ENCODE peak calls at places on chromosomes 11 and 22, in nine cellular contexts. One of them, this sample, is unnamed.

GRCh38 chr11:11395126-11395525 is 42.1 kb upstream of the CSNK2A3 start:
- DNase-seq in putamen: no peak
- DNase-seq in glutamatergic neuron: no peak
- DNase-seq in activated CD8-positive, alpha-beta memory T cell treated with anti-CD3 and anti-CD28 coated beads for 4 hours: no peak
- DNase-seq in activated T-cell treated with anti-CD3 and anti-CD28 coated beads, Interleukin-2, amount 50 U/mL, for 72 hours: no peak
- DNase-seq in stimulated activated CD4-positive, alpha-beta T cell treated with anti-CD3 and anti-CD28 coated beads, TNF-alpha, amount 100 ng/mL, for 4 hours: no peak
- DNase-seq in central memory CD8-positive, alpha-beta T cell: no peak
- DNase-seq in stimulated activated naive B cell treated with anti-CD40 and anti-IgM and Interleukin-4, amounts not matched to agents 10 μg/mL and 1 μg/mL and 100 μg/mL, for 72 hours: no peak
- DNase-seq in EL: no peak
- DNase-seq in this sample: no peak

GRCh38 chr11:88338223-88338661 is 706 bp upstream of the CTSC start:
- DNase-seq in EL: peak
- DNase-seq in stimulated activated naive B cell treated with anti-CD40 and anti-IgM and Interleukin-4, amounts not matched to agents 10 μg/mL and 1 μg/mL and 100 μg/mL, for 72 hours: peak
- DNase-seq in glutamatergic neuron: no peak
- DNase-seq in putamen: peak
- DNase-seq in stimulated activated CD4-positive, alpha-beta T cell treated with anti-CD3 and anti-CD28 coated beads, TNF-alpha, amount 100 ng/mL, for 4 hours: peak
- DNase-seq in activated CD8-positive, alpha-beta memory T cell treated with anti-CD3 and anti-CD28 coated beads for 4 hours: peak
- DNase-seq in central memory CD8-positive, alpha-beta T cell: peak
- DNase-seq in activated T-cell treated with anti-CD3 and anti-CD28 coated beads, Interleukin-2, amount 50 U/mL, for 72 hours: peak
- DNase-seq in this sample: peak

GRCh38 chr11:71452354-71453020 is 516 bp upstream of the NADSYN1 start:
- DNase-seq in stimulated activated CD4-positive, alpha-beta T cell treated with anti-CD3 and anti-CD28 coated beads, TNF-alpha, amount 100 ng/mL, for 4 hours: no peak
- DNase-seq in activated CD8-positive, alpha-beta memory T cell treated with anti-CD3 and anti-CD28 coated beads for 4 hours: peak
- DNase-seq in activated T-cell treated with anti-CD3 and anti-CD28 coated beads, Interleukin-2, amount 50 U/mL, for 72 hours: peak
- DNase-seq in putamen: peak
- DNase-seq in central memory CD8-positive, alpha-beta T cell: peak
- DNase-seq in stimulated activated naive B cell treated with anti-CD40 and anti-IgM and Interleukin-4, amounts not matched to agents 10 μg/mL and 1 μg/mL and 100 μg/mL, for 72 hours: peak
- DNase-seq in glutamatergic neuron: peak
- DNase-seq in EL: no peak
- DNase-seq in this sample: peak

GRCh38 chr11:47587039-47587675 is 679 bp downstream of the FAM180B start:
- DNase-seq in stimulated activated CD4-positive, alpha-beta T cell treated with anti-CD3 and anti-CD28 coated beads, TNF-alpha, amount 100 ng/mL, for 4 hours: no peak
- DNase-seq in stimulated activated naive B cell treated with anti-CD40 and anti-IgM and Interleukin-4, amounts not matched to agents 10 μg/mL and 1 μg/mL and 100 μg/mL, for 72 hours: no peak
- DNase-seq in putamen: no peak
- DNase-seq in EL: no peak
- DNase-seq in activated CD8-positive, alpha-beta memory T cell treated with anti-CD3 and anti-CD28 coated beads for 4 hours: no peak
- DNase-seq in central memory CD8-positive, alpha-beta T cell: no peak
- DNase-seq in activated T-cell treated with anti-CD3 and anti-CD28 coated beads, Interleukin-2, amount 50 U/mL, for 72 hours: no peak
- DNase-seq in glutamatergic neuron: no peak
- DNase-seq in this sample: no peak

GRCh38 chr11:134636071-134636470 is 224.0 kb upstream of the B3GAT1 start:
- DNase-seq in activated CD8-positive, alpha-beta memory T cell treated with anti-CD3 and anti-CD28 coated beads for 4 hours: no peak
- DNase-seq in central memory CD8-positive, alpha-beta T cell: no peak
- DNase-seq in EL: no peak
- DNase-seq in activated T-cell treated with anti-CD3 and anti-CD28 coated beads, Interleukin-2, amount 50 U/mL, for 72 hours: no peak
- DNase-seq in stimulated activated CD4-positive, alpha-beta T cell treated with anti-CD3 and anti-CD28 coated beads, TNF-alpha, amount 100 ng/mL, for 4 hours: no peak
- DNase-seq in putamen: no peak
- DNase-seq in glutamatergic neuron: no peak
- DNase-seq in stimulated activated naive B cell treated with anti-CD40 and anti-IgM and Interleukin-4, amounts not matched to agents 10 μg/mL and 1 μg/mL and 100 μg/mL, for 72 hours: no peak
- DNase-seq in this sample: no peak

GRCh38 chr11:64099436-64099835 is 63.7 kb downstream of the FLRT1 start:
- DNase-seq in glutamatergic neuron: no peak
- DNase-seq in central memory CD8-positive, alpha-beta T cell: no peak
- DNase-seq in activated CD8-positive, alpha-beta memory T cell treated with anti-CD3 and anti-CD28 coated beads for 4 hours: no peak
- DNase-seq in stimulated activated CD4-positive, alpha-beta T cell treated with anti-CD3 and anti-CD28 coated beads, TNF-alpha, amount 100 ng/mL, for 4 hours: no peak
- DNase-seq in putamen: no peak
- DNase-seq in activated T-cell treated with anti-CD3 and anti-CD28 coated beads, Interleukin-2, amount 50 U/mL, for 72 hours: no peak
- DNase-seq in EL: no peak
- DNase-seq in stimulated activated naive B cell treated with anti-CD40 and anti-IgM and Interleukin-4, amounts not matched to agents 10 μg/mL and 1 μg/mL and 100 μg/mL, for 72 hours: no peak
- DNase-seq in this sample: no peak

GRCh38 chr11:67117667-67118058 is 1.4 kb upstream of the KDM2A start:
- DNase-seq in stimulated activated naive B cell treated with anti-CD40 and anti-IgM and Interleukin-4, amounts not matched to agents 10 μg/mL and 1 μg/mL and 100 μg/mL, for 72 hours: no peak
- DNase-seq in activated CD8-positive, alpha-beta memory T cell treated with anti-CD3 and anti-CD28 coated beads for 4 hours: no peak
- DNase-seq in activated T-cell treated with anti-CD3 and anti-CD28 coated beads, Interleukin-2, amount 50 U/mL, for 72 hours: peak
- DNase-seq in EL: peak
- DNase-seq in putamen: no peak
- DNase-seq in central memory CD8-positive, alpha-beta T cell: peak
- DNase-seq in stimulated activated CD4-positive, alpha-beta T cell treated with anti-CD3 and anti-CD28 coated beads, TNF-alpha, amount 100 ng/mL, for 4 hours: peak
- DNase-seq in glutamatergic neuron: peak
- DNase-seq in this sample: peak

GRCh38 chr22:47434336-47435203 is 672.1 kb downstream of the TBC1D22A start:
- DNase-seq in stimulated activated CD4-positive, alpha-beta T cell treated with anti-CD3 and anti-CD28 coated beads, TNF-alpha, amount 100 ng/mL, for 4 hours: no peak
- DNase-seq in activated T-cell treated with anti-CD3 and anti-CD28 coated beads, Interleukin-2, amount 50 U/mL, for 72 hours: no peak
- DNase-seq in activated CD8-positive, alpha-beta memory T cell treated with anti-CD3 and anti-CD28 coated beads for 4 hours: no peak
- DNase-seq in central memory CD8-positive, alpha-beta T cell: no peak
- DNase-seq in putamen: no peak
- DNase-seq in EL: no peak
- DNase-seq in stimulated activated naive B cell treated with anti-CD40 and anti-IgM and Interleukin-4, amounts not matched to agents 10 μg/mL and 1 μg/mL and 100 μg/mL, for 72 hours: no peak
- DNase-seq in glutamatergic neuron: no peak
- DNase-seq in this sample: no peak

GRCh38 chr22:44917372-44918165 is 92.2 kb downstream of the PHF21B start:
- DNase-seq in EL: no peak
- DNase-seq in stimulated activated CD4-positive, alpha-beta T cell treated with anti-CD3 and anti-CD28 coated beads, TNF-alpha, amount 100 ng/mL, for 4 hours: no peak
- DNase-seq in glutamatergic neuron: no peak
- DNase-seq in putamen: no peak
- DNase-seq in activated CD8-positive, alpha-beta memory T cell treated with anti-CD3 and anti-CD28 coated beads for 4 hours: no peak
- DNase-seq in activated T-cell treated with anti-CD3 and anti-CD28 coated beads, Interleukin-2, amount 50 U/mL, for 72 hours: no peak
- DNase-seq in stimulated activated naive B cell treated with anti-CD40 and anti-IgM and Interleukin-4, amounts not matched to agents 10 μg/mL and 1 μg/mL and 100 μg/mL, for 72 hours: no peak
- DNase-seq in central memory CD8-positive, alpha-beta T cell: no peak
- DNase-seq in this sample: no peak

GRCh38 chr22:37559521-37559900 is 769 bp upstream of the CDC42EP1 start:
- DNase-seq in central memory CD8-positive, alpha-beta T cell: no peak
- DNase-seq in putamen: no peak
- DNase-seq in stimulated activated CD4-positive, alpha-beta T cell treated with anti-CD3 and anti-CD28 coated beads, TNF-alpha, amount 100 ng/mL, for 4 hours: no peak
- DNase-seq in stimulated activated naive B cell treated with anti-CD40 and anti-IgM and Interleukin-4, amounts not matched to agents 10 μg/mL and 1 μg/mL and 100 μg/mL, for 72 hours: no peak
- DNase-seq in EL: no peak
- DNase-seq in glutamatergic neuron: no peak
- DNase-seq in activated T-cell treated with anti-CD3 and anti-CD28 coated beads, Interleukin-2, amount 50 U/mL, for 72 hours: no peak
- DNase-seq in activated CD8-positive, alpha-beta memory T cell treated with anti-CD3 and anti-CD28 coated beads for 4 hours: no peak
- DNase-seq in this sample: no peak

GRCh38 chr11:74465291-74465708 is 2.0 kb downstream of the KCNE3 start:
- DNase-seq in activated CD8-positive, alpha-beta memory T cell treated with anti-CD3 and anti-CD28 coated beads for 4 hours: no peak
- DNase-seq in EL: no peak
- DNase-seq in glutamatergic neuron: no peak
- DNase-seq in central memory CD8-positive, alpha-beta T cell: no peak
- DNase-seq in stimulated activated naive B cell treated with anti-CD40 and anti-IgM and Interleukin-4, amounts not matched to agents 10 μg/mL and 1 μg/mL and 100 μg/mL, for 72 hours: no peak
- DNase-seq in activated T-cell treated with anti-CD3 and anti-CD28 coated beads, Interleukin-2, amount 50 U/mL, for 72 hours: no peak
- DNase-seq in putamen: no peak
- DNase-seq in stimulated activated CD4-positive, alpha-beta T cell treated with anti-CD3 and anti-CD28 coated beads, TNF-alpha, amount 100 ng/mL, for 4 hours: no peak
- DNase-seq in this sample: no peak

GRCh38 chr11:60131943-60132342 is 43.5 kb downstream of the MS4A2 start:
- DNase-seq in central memory CD8-positive, alpha-beta T cell: no peak
- DNase-seq in glutamatergic neuron: no peak
- DNase-seq in stimulated activated naive B cell treated with anti-CD40 and anti-IgM and Interleukin-4, amounts not matched to agents 10 μg/mL and 1 μg/mL and 100 μg/mL, for 72 hours: no peak
- DNase-seq in stimulated activated CD4-positive, alpha-beta T cell treated with anti-CD3 and anti-CD28 coated beads, TNF-alpha, amount 100 ng/mL, for 4 hours: no peak
- DNase-seq in putamen: no peak
- DNase-seq in EL: no peak
- DNase-seq in activated CD8-positive, alpha-beta memory T cell treated with anti-CD3 and anti-CD28 coated beads for 4 hours: no peak
- DNase-seq in activated T-cell treated with anti-CD3 and anti-CD28 coated beads, Interleukin-2, amount 50 U/mL, for 72 hours: no peak
- DNase-seq in this sample: no peak

GRCh38 chr11:118232659-118233058 is 7.8 kb upstream of the JAML start:
- DNase-seq in EL: no peak
- DNase-seq in stimulated activated CD4-positive, alpha-beta T cell treated with anti-CD3 and anti-CD28 coated beads, TNF-alpha, amount 100 ng/mL, for 4 hours: no peak
- DNase-seq in stimulated activated naive B cell treated with anti-CD40 and anti-IgM and Interleukin-4, amounts not matched to agents 10 μg/mL and 1 μg/mL and 100 μg/mL, for 72 hours: no peak
- DNase-seq in activated CD8-positive, alpha-beta memory T cell treated with anti-CD3 and anti-CD28 coated beads for 4 hours: no peak
- DNase-seq in activated T-cell treated with anti-CD3 and anti-CD28 coated beads, Interleukin-2, amount 50 U/mL, for 72 hours: peak
- DNase-seq in central memory CD8-positive, alpha-beta T cell: no peak
- DNase-seq in putamen: no peak
- DNase-seq in glutamatergic neuron: no peak
- DNase-seq in this sample: no peak

GRCh38 chr11:75606099-75606498 is 44.0 kb downstream of the SERPINH1 start:
- DNase-seq in EL: no peak
- DNase-seq in stimulated activated naive B cell treated with anti-CD40 and anti-IgM and Interleukin-4, amounts not matched to agents 10 μg/mL and 1 μg/mL and 100 μg/mL, for 72 hours: no peak
- DNase-seq in putamen: no peak
- DNase-seq in activated CD8-positive, alpha-beta memory T cell treated with anti-CD3 and anti-CD28 coated beads for 4 hours: no peak
- DNase-seq in glutamatergic neuron: no peak
- DNase-seq in activated T-cell treated with anti-CD3 and anti-CD28 coated beads, Interleukin-2, amount 50 U/mL, for 72 hours: no peak
- DNase-seq in stimulated activated CD4-positive, alpha-beta T cell treated with anti-CD3 and anti-CD28 coated beads, TNF-alpha, amount 100 ng/mL, for 4 hours: no peak
- DNase-seq in central memory CD8-positive, alpha-beta T cell: no peak
- DNase-seq in this sample: no peak

GRCh38 chr11:10322401-10322800 is 17.5 kb downstream of the ADM start:
- DNase-seq in glutamatergic neuron: no peak
- DNase-seq in central memory CD8-positive, alpha-beta T cell: no peak
- DNase-seq in stimulated activated naive B cell treated with anti-CD40 and anti-IgM and Interleukin-4, amounts not matched to agents 10 μg/mL and 1 μg/mL and 100 μg/mL, for 72 hours: no peak
- DNase-seq in activated T-cell treated with anti-CD3 and anti-CD28 coated beads, Interleukin-2, amount 50 U/mL, for 72 hours: no peak
- DNase-seq in stimulated activated CD4-positive, alpha-beta T cell treated with anti-CD3 and anti-CD28 coated beads, TNF-alpha, amount 100 ng/mL, for 4 hours: no peak
- DNase-seq in EL: no peak
- DNase-seq in putamen: no peak
- DNase-seq in activated CD8-positive, alpha-beta memory T cell treated with anti-CD3 and anti-CD28 coated beads for 4 hours: no peak
- DNase-seq in this sample: no peak

GRCh38 chr22:31206896-31207687 is 5.0 kb upstream of the LIMK2 start:
- DNase-seq in putamen: peak
- DNase-seq in glutamatergic neuron: no peak
- DNase-seq in activated T-cell treated with anti-CD3 and anti-CD28 coated beads, Interleukin-2, amount 50 U/mL, for 72 hours: peak
- DNase-seq in EL: no peak
- DNase-seq in activated CD8-positive, alpha-beta memory T cell treated with anti-CD3 and anti-CD28 coated beads for 4 hours: no peak
- DNase-seq in central memory CD8-positive, alpha-beta T cell: no peak
- DNase-seq in stimulated activated naive B cell treated with anti-CD40 and anti-IgM and Interleukin-4, amounts not matched to agents 10 μg/mL and 1 μg/mL and 100 μg/mL, for 72 hours: no peak
- DNase-seq in stimulated activated CD4-positive, alpha-beta T cell treated with anti-CD3 and anti-CD28 coated beads, TNF-alpha, amount 100 ng/mL, for 4 hours: no peak
- DNase-seq in this sample: no peak

GRCh38 chr11:77299528-77299993 is 1.9 kb downstream of the GDPD4 start:
- DNase-seq in activated CD8-positive, alpha-beta memory T cell treated with anti-CD3 and anti-CD28 coated beads for 4 hours: no peak
- DNase-seq in glutamatergic neuron: no peak
- DNase-seq in EL: peak
- DNase-seq in stimulated activated naive B cell treated with anti-CD40 and anti-IgM and Interleukin-4, amounts not matched to agents 10 μg/mL and 1 μg/mL and 100 μg/mL, for 72 hours: no peak
- DNase-seq in stimulated activated CD4-positive, alpha-beta T cell treated with anti-CD3 and anti-CD28 coated beads, TNF-alpha, amount 100 ng/mL, for 4 hours: no peak
- DNase-seq in putamen: no peak
- DNase-seq in activated T-cell treated with anti-CD3 and anti-CD28 coated beads, Interleukin-2, amount 50 U/mL, for 72 hours: no peak
- DNase-seq in central memory CD8-positive, alpha-beta T cell: no peak
- DNase-seq in this sample: no peak

GRCh38 chr11:3056296-3057068 is 741 bp downstream of the CARS1 start:
- DNase-seq in putamen: no peak
- DNase-seq in stimulated activated naive B cell treated with anti-CD40 and anti-IgM and Interleukin-4, amounts not matched to agents 10 μg/mL and 1 μg/mL and 100 μg/mL, for 72 hours: peak
- DNase-seq in stimulated activated CD4-positive, alpha-beta T cell treated with anti-CD3 and anti-CD28 coated beads, TNF-alpha, amount 100 ng/mL, for 4 hours: no peak
- DNase-seq in activated T-cell treated with anti-CD3 and anti-CD28 coated beads, Interleukin-2, amount 50 U/mL, for 72 hours: peak
- DNase-seq in central memory CD8-positive, alpha-beta T cell: no peak
- DNase-seq in activated CD8-positive, alpha-beta memory T cell treated with anti-CD3 and anti-CD28 coated beads for 4 hours: peak
- DNase-seq in EL: no peak
- DNase-seq in glutamatergic neuron: no peak
- DNase-seq in this sample: no peak

GRCh38 chr11:64687641-64688533 is 35.1 kb downstream of the NRXN2 start:
- DNase-seq in activated CD8-positive, alpha-beta memory T cell treated with anti-CD3 and anti-CD28 coated beads for 4 hours: no peak
- DNase-seq in stimulated activated naive B cell treated with anti-CD40 and anti-IgM and Interleukin-4, amounts not matched to agents 10 μg/mL and 1 μg/mL and 100 μg/mL, for 72 hours: no peak
- DNase-seq in putamen: peak
- DNase-seq in EL: no peak
- DNase-seq in activated T-cell treated with anti-CD3 and anti-CD28 coated beads, Interleukin-2, amount 50 U/mL, for 72 hours: no peak
- DNase-seq in central memory CD8-positive, alpha-beta T cell: no peak
- DNase-seq in glutamatergic neuron: no peak
- DNase-seq in stimulated activated CD4-positive, alpha-beta T cell treated with anti-CD3 and anti-CD28 coated beads, TNF-alpha, amount 100 ng/mL, for 4 hours: no peak
- DNase-seq in this sample: no peak

GRCh38 chr11:94525933-94526332 is 13.7 kb downstream of the C11orf97 start:
- DNase-seq in activated T-cell treated with anti-CD3 and anti-CD28 coated beads, Interleukin-2, amount 50 U/mL, for 72 hours: no peak
- DNase-seq in central memory CD8-positive, alpha-beta T cell: no peak
- DNase-seq in EL: peak
- DNase-seq in stimulated activated CD4-positive, alpha-beta T cell treated with anti-CD3 and anti-CD28 coated beads, TNF-alpha, amount 100 ng/mL, for 4 hours: no peak
- DNase-seq in glutamatergic neuron: no peak
- DNase-seq in putamen: no peak
- DNase-seq in activated CD8-positive, alpha-beta memory T cell treated with anti-CD3 and anti-CD28 coated beads for 4 hours: no peak
- DNase-seq in stimulated activated naive B cell treated with anti-CD40 and anti-IgM and Interleukin-4, amounts not matched to agents 10 μg/mL and 1 μg/mL and 100 μg/mL, for 72 hours: no peak
- DNase-seq in this sample: no peak

GRCh38 chr22:22598144-22598543 is 39.1 kb upstream of the PRAME start:
- DNase-seq in activated CD8-positive, alpha-beta memory T cell treated with anti-CD3 and anti-CD28 coated beads for 4 hours: no peak
- DNase-seq in stimulated activated naive B cell treated with anti-CD40 and anti-IgM and Interleukin-4, amounts not matched to agents 10 μg/mL and 1 μg/mL and 100 μg/mL, for 72 hours: no peak
- DNase-seq in activated T-cell treated with anti-CD3 and anti-CD28 coated beads, Interleukin-2, amount 50 U/mL, for 72 hours: no peak
- DNase-seq in EL: no peak
- DNase-seq in glutamatergic neuron: no peak
- DNase-seq in stimulated activated CD4-positive, alpha-beta T cell treated with anti-CD3 and anti-CD28 coated beads, TNF-alpha, amount 100 ng/mL, for 4 hours: no peak
- DNase-seq in putamen: no peak
- DNase-seq in central memory CD8-positive, alpha-beta T cell: no peak
- DNase-seq in this sample: no peak

GRCh38 chr11:125454047-125454446 is 42.0 kb downstream of the FEZ1 start:
- DNase-seq in activated T-cell treated with anti-CD3 and anti-CD28 coated beads, Interleukin-2, amount 50 U/mL, for 72 hours: no peak
- DNase-seq in activated CD8-positive, alpha-beta memory T cell treated with anti-CD3 and anti-CD28 coated beads for 4 hours: no peak
- DNase-seq in stimulated activated naive B cell treated with anti-CD40 and anti-IgM and Interleukin-4, amounts not matched to agents 10 μg/mL and 1 μg/mL and 100 μg/mL, for 72 hours: no peak
- DNase-seq in central memory CD8-positive, alpha-beta T cell: no peak
- DNase-seq in EL: no peak
- DNase-seq in putamen: no peak
- DNase-seq in stimulated activated CD4-positive, alpha-beta T cell treated with anti-CD3 and anti-CD28 coated beads, TNF-alpha, amount 100 ng/mL, for 4 hours: no peak
- DNase-seq in glutamatergic neuron: no peak
- DNase-seq in this sample: no peak

GRCh38 chr11:74018331-74019005 is 9.6 kb upstream of the UCP3 start:
- DNase-seq in EL: peak
- DNase-seq in stimulated activated CD4-positive, alpha-beta T cell treated with anti-CD3 and anti-CD28 coated beads, TNF-alpha, amount 100 ng/mL, for 4 hours: no peak
- DNase-seq in activated CD8-positive, alpha-beta memory T cell treated with anti-CD3 and anti-CD28 coated beads for 4 hours: no peak
- DNase-seq in glutamatergic neuron: no peak
- DNase-seq in stimulated activated naive B cell treated with anti-CD40 and anti-IgM and Interleukin-4, amounts not matched to agents 10 μg/mL and 1 μg/mL and 100 μg/mL, for 72 hours: no peak
- DNase-seq in putamen: peak
- DNase-seq in activated T-cell treated with anti-CD3 and anti-CD28 coated beads, Interleukin-2, amount 50 U/mL, for 72 hours: no peak
- DNase-seq in central memory CD8-positive, alpha-beta T cell: no peak
- DNase-seq in this sample: no peak

GRCh38 chr11:44916316-44916715 is 34.4 kb downstream of the TP53I11 start:
- DNase-seq in EL: no peak
- DNase-seq in activated CD8-positive, alpha-beta memory T cell treated with anti-CD3 and anti-CD28 coated beads for 4 hours: no peak
- DNase-seq in stimulated activated naive B cell treated with anti-CD40 and anti-IgM and Interleukin-4, amounts not matched to agents 10 μg/mL and 1 μg/mL and 100 μg/mL, for 72 hours: no peak
- DNase-seq in central memory CD8-positive, alpha-beta T cell: no peak
- DNase-seq in activated T-cell treated with anti-CD3 and anti-CD28 coated beads, Interleukin-2, amount 50 U/mL, for 72 hours: no peak
- DNase-seq in glutamatergic neuron: no peak
- DNase-seq in putamen: no peak
- DNase-seq in stimulated activated CD4-positive, alpha-beta T cell treated with anti-CD3 and anti-CD28 coated beads, TNF-alpha, amount 100 ng/mL, for 4 hours: no peak
- DNase-seq in this sample: no peak

GRCh38 chr22:36757608-36758220 is 18.2 kb downstream of the IFT27 start:
- DNase-seq in stimulated activated naive B cell treated with anti-CD40 and anti-IgM and Interleukin-4, amounts not matched to agents 10 μg/mL and 1 μg/mL and 100 μg/mL, for 72 hours: peak
- DNase-seq in EL: peak
- DNase-seq in activated T-cell treated with anti-CD3 and anti-CD28 coated beads, Interleukin-2, amount 50 U/mL, for 72 hours: peak
- DNase-seq in putamen: peak
- DNase-seq in central memory CD8-positive, alpha-beta T cell: peak
- DNase-seq in activated CD8-positive, alpha-beta memory T cell treated with anti-CD3 and anti-CD28 coated beads for 4 hours: peak
- DNase-seq in stimulated activated CD4-positive, alpha-beta T cell treated with anti-CD3 and anti-CD28 coated beads, TNF-alpha, amount 100 ng/mL, for 4 hours: peak
- DNase-seq in glutamatergic neuron: peak
- DNase-seq in this sample: peak

GRCh38 chr11:119480375-119481020 is 57.5 kb upstream of the THY1 start:
- DNase-seq in putamen: no peak
- DNase-seq in central memory CD8-positive, alpha-beta T cell: no peak
- DNase-seq in stimulated activated CD4-positive, alpha-beta T cell treated with anti-CD3 and anti-CD28 coated beads, TNF-alpha, amount 100 ng/mL, for 4 hours: no peak
- DNase-seq in activated CD8-positive, alpha-beta memory T cell treated with anti-CD3 and anti-CD28 coated beads for 4 hours: no peak
- DNase-seq in activated T-cell treated with anti-CD3 and anti-CD28 coated beads, Interleukin-2, amount 50 U/mL, for 72 hours: no peak
- DNase-seq in glutamatergic neuron: no peak
- DNase-seq in EL: no peak
- DNase-seq in stimulated activated naive B cell treated with anti-CD40 and anti-IgM and Interleukin-4, amounts not matched to agents 10 μg/mL and 1 μg/mL and 100 μg/mL, for 72 hours: no peak
- DNase-seq in this sample: no peak

GRCh38 chr11:11461473-11461872 is 108.4 kb upstream of the CSNK2A3 start:
- DNase-seq in EL: no peak
- DNase-seq in activated CD8-positive, alpha-beta memory T cell treated with anti-CD3 and anti-CD28 coated beads for 4 hours: no peak
- DNase-seq in putamen: no peak
- DNase-seq in activated T-cell treated with anti-CD3 and anti-CD28 coated beads, Interleukin-2, amount 50 U/mL, for 72 hours: no peak
- DNase-seq in central memory CD8-positive, alpha-beta T cell: no peak
- DNase-seq in stimulated activated naive B cell treated with anti-CD40 and anti-IgM and Interleukin-4, amounts not matched to agents 10 μg/mL and 1 μg/mL and 100 μg/mL, for 72 hours: no peak
- DNase-seq in glutamatergic neuron: no peak
- DNase-seq in stimulated activated CD4-positive, alpha-beta T cell treated with anti-CD3 and anti-CD28 coated beads, TNF-alpha, amount 100 ng/mL, for 4 hours: no peak
- DNase-seq in this sample: no peak

GRCh38 chr11:75894036-75894585 is 79.1 kb downstream of the UVRAG start:
- DNase-seq in glutamatergic neuron: no peak
- DNase-seq in stimulated activated CD4-positive, alpha-beta T cell treated with anti-CD3 and anti-CD28 coated beads, TNF-alpha, amount 100 ng/mL, for 4 hours: no peak
- DNase-seq in central memory CD8-positive, alpha-beta T cell: no peak
- DNase-seq in EL: no peak
- DNase-seq in putamen: no peak
- DNase-seq in activated CD8-positive, alpha-beta memory T cell treated with anti-CD3 and anti-CD28 coated beads for 4 hours: no peak
- DNase-seq in stimulated activated naive B cell treated with anti-CD40 and anti-IgM and Interleukin-4, amounts not matched to agents 10 μg/mL and 1 μg/mL and 100 μg/mL, for 72 hours: no peak
- DNase-seq in activated T-cell treated with anti-CD3 and anti-CD28 coated beads, Interleukin-2, amount 50 U/mL, for 72 hours: peak
- DNase-seq in this sample: no peak

GRCh38 chr11:107898270-107898669 is 30.0 kb upstream of the RAB39A start:
- DNase-seq in glutamatergic neuron: no peak
- DNase-seq in putamen: no peak
- DNase-seq in activated T-cell treated with anti-CD3 and anti-CD28 coated beads, Interleukin-2, amount 50 U/mL, for 72 hours: no peak
- DNase-seq in activated CD8-positive, alpha-beta memory T cell treated with anti-CD3 and anti-CD28 coated beads for 4 hours: no peak
- DNase-seq in stimulated activated naive B cell treated with anti-CD40 and anti-IgM and Interleukin-4, amounts not matched to agents 10 μg/mL and 1 μg/mL and 100 μg/mL, for 72 hours: no peak
- DNase-seq in stimulated activated CD4-positive, alpha-beta T cell treated with anti-CD3 and anti-CD28 coated beads, TNF-alpha, amount 100 ng/mL, for 4 hours: no peak
- DNase-seq in EL: peak
- DNase-seq in central memory CD8-positive, alpha-beta T cell: no peak
- DNase-seq in this sample: no peak

GRCh38 chr11:33268945-33269567 is 11.9 kb downstream of the HIPK3 start:
- DNase-seq in EL: peak
- DNase-seq in central memory CD8-positive, alpha-beta T cell: no peak
- DNase-seq in putamen: no peak
- DNase-seq in stimulated activated naive B cell treated with anti-CD40 and anti-IgM and Interleukin-4, amounts not matched to agents 10 μg/mL and 1 μg/mL and 100 μg/mL, for 72 hours: no peak
- DNase-seq in glutamatergic neuron: no peak
- DNase-seq in stimulated activated CD4-positive, alpha-beta T cell treated with anti-CD3 and anti-CD28 coated beads, TNF-alpha, amount 100 ng/mL, for 4 hours: no peak
- DNase-seq in activated T-cell treated with anti-CD3 and anti-CD28 coated beads, Interleukin-2, amount 50 U/mL, for 72 hours: no peak
- DNase-seq in activated CD8-positive, alpha-beta memory T cell treated with anti-CD3 and anti-CD28 coated beads for 4 hours: no peak
- DNase-seq in this sample: no peak

GRCh38 chr11:109514313-109515018 is 92.5 kb downstream of the C11orf87 start:
- DNase-seq in central memory CD8-positive, alpha-beta T cell: no peak
- DNase-seq in stimulated activated naive B cell treated with anti-CD40 and anti-IgM and Interleukin-4, amounts not matched to agents 10 μg/mL and 1 μg/mL and 100 μg/mL, for 72 hours: no peak
- DNase-seq in activated CD8-positive, alpha-beta memory T cell treated with anti-CD3 and anti-CD28 coated beads for 4 hours: no peak
- DNase-seq in EL: no peak
- DNase-seq in stimulated activated CD4-positive, alpha-beta T cell treated with anti-CD3 and anti-CD28 coated beads, TNF-alpha, amount 100 ng/mL, for 4 hours: no peak
- DNase-seq in activated T-cell treated with anti-CD3 and anti-CD28 coated beads, Interleukin-2, amount 50 U/mL, for 72 hours: no peak
- DNase-seq in glutamatergic neuron: no peak
- DNase-seq in putamen: no peak
- DNase-seq in this sample: no peak

This sample was measured in effector memory CD8-positive, alpha-beta T cell.